ENCODE peak calls at places on chromosomes 11 and 22, in five cellular contexts. U is lower leg skin, Q is HL-60, A is A549, B is choroid plexus epithelial cell. N is an unnamed sample.

GRCh38 chr11:2572491-2573239 is 127.1 kb downstream of the KCNQ1OT1 start:
- DNase-seq in B (no peak), Q (no peak), A (no peak), U (no peak), N (no peak)

GRCh38 chr11:12243511-12243910 is 133.1 kb downstream of the MICAL2 start:
- DNase-seq in A (no peak), Q (no peak), B (no peak), U (no peak), N (no peak)

GRCh38 chr11:133955091-133955846 is 1.5 kb downstream of the IGSF9B start:
- DNase-seq in Q (no peak), U (no peak), B (no peak), A (no peak), N (no peak)

GRCh38 chr22:48091656-48092223 is 1329.3 kb downstream of the TBC1D22A start:
- DNase-seq in U (no peak), Q (no peak), A (no peak), B (no peak), N (no peak)

GRCh38 chr22:33513388-33514336 is 406.6 kb downstream of the LARGE1 start:
- DNase-seq in U (no peak), Q (no peak), A (no peak), B (peak; percentile 43), N (peak; percentile 51)

GRCh38 chr22:47625013-47625385 is 862.5 kb downstream of the TBC1D22A start:
- DNase-seq in B (no peak), Q (no peak), U (no peak), A (no peak), N (no peak)

GRCh38 chr22:29855611-29856181 is 17.6 kb upstream of the ASCC2 start:
- DNase-seq in A (no peak), B (no peak), Q (no peak), U (no peak), N (no peak)

GRCh38 chr11:79471071-79471470 is 30.2 kb upstream of the TENM4 start:
- DNase-seq in A (no peak), Q (no peak), U (no peak), B (no peak), N (no peak)

GRCh38 chr22:24937114-24937513 is 9.4 kb downstream of the LHFPL7 start:
- DNase-seq in U (no peak), Q (no peak), B (peak; percentile 62), A (no peak), N (peak; percentile 11)

GRCh38 chr11:59698506-59698905 is 15.1 kb downstream of the OR10V1 start:
- DNase-seq in B (peak; percentile 17), U (no peak), Q (no peak), A (no peak), N (no peak)

GRCh38 chr22:48919187-48919590 is 908.5 kb downstream of the BRD1 start:
- DNase-seq in U (no peak), A (no peak), Q (no peak), B (no peak), N (no peak)

GRCh38 chr11:65696802-65697552 is 15.1 kb upstream of the KAT5 start:
- DNase-seq in Q (no peak), B (no peak), U (no peak), A (no peak), N (no peak)

GRCh38 chr11:78192223-78192719 is 3.6 kb downstream of the USP35 start:
- DNase-seq in B (no peak), U (no peak), Q (no peak), A (no peak), N (no peak)

GRCh38 chr22:49946612-49947295 is 13.8 kb upstream of the PIM3 start:
- DNase-seq in A (no peak), U (no peak), Q (no peak), B (no peak), N (no peak)

GRCh38 chr11:132048040-132048439 is 677.6 kb downstream of the NTM start:
- DNase-seq in Q (no peak), B (no peak), A (no peak), U (no peak), N (no peak)

GRCh38 chr11:7143908-7144307 is 55.1 kb downstream of the RBMXL2 start:
- DNase-seq in U (no peak), A (no peak), Q (no peak), B (peak; percentile 49), N (peak; percentile 22)

GRCh38 chr11:33742249-33742851 is 6.1 kb upstream of the CD59 start:
- DNase-seq in B (peak; percentile 66), Q (no peak), A (no peak), U (no peak), N (peak; percentile 55)

GRCh38 chr11:118740892-118741291 is 50.1 kb downstream of the DDX6 start:
- DNase-seq in B (no peak), U (no peak), A (no peak), Q (no peak), N (no peak)

GRCh38 chr11:12731841-12732336 is 57.7 kb downstream of the TEAD1 start:
- DNase-seq in B (no peak), U (no peak), A (no peak), Q (no peak), N (peak; percentile 55)

GRCh38 chr11:36469063-36469462 is 41.0 kb downstream of the TRAF6 start:
- DNase-seq in A (no peak), U (no peak), Q (no peak), B (peak; percentile 57), N (peak; percentile 14)

GRCh38 chr11:24496728-24497396 is at the start of gene LUZP2:
- DNase-seq in B (peak; percentile 37), A (no peak), U (no peak), Q (no peak), N (no peak)

GRCh38 chr22:39661842-39662676 is 91.5 kb downstream of the CACNA1I start:
- DNase-seq in Q (no peak), B (no peak), A (no peak), U (peak; percentile 21), N (no peak)

GRCh38 chr11:123438191-123438627 is 8.1 kb downstream of the GRAMD1B start:
- DNase-seq in U (no peak), B (no peak), Q (no peak), A (no peak), N (no peak)

GRCh38 chr11:75261474-75261847 is 20.9 kb downstream of the TPBGL start:
- DNase-seq in B (no peak), U (no peak), A (no peak), Q (peak; percentile 28), N (no peak)

GRCh38 chr11:1763336-1763795 is 361 bp downstream of the CTSD start:
- DNase-seq in A (no peak), Q (no peak), U (no peak), B (no peak), N (no peak)

GRCh38 chr11:7196396-7197146 is 55.1 kb upstream of the SYT9 start:
- DNase-seq in A (no peak), U (no peak), B (no peak), Q (no peak), N (no peak)

GRCh38 chr11:71397328-71397860 is 50.8 kb downstream of the DHCR7 start:
- DNase-seq in B (no peak), U (no peak), A (no peak), Q (no peak), N (no peak)

GRCh38 chr11:119091966-119092879 is 7.5 kb downstream of the HMBS start:
- DNase-seq in U (no peak), Q (no peak), A (no peak), B (no peak), N (no peak)

GRCh38 chr11:86174101-86175046 is 70.2 kb upstream of the EED start:
- DNase-seq in A (no peak), B (peak; percentile 96), U (peak; percentile 61), Q (no peak), N (peak; percentile 100)

GRCh38 chr11:2388431-2389024 is 11.4 kb downstream of the CD81 start:
- DNase-seq in B (no peak), A (no peak), Q (no peak), U (no peak), N (no peak)

DNA sequence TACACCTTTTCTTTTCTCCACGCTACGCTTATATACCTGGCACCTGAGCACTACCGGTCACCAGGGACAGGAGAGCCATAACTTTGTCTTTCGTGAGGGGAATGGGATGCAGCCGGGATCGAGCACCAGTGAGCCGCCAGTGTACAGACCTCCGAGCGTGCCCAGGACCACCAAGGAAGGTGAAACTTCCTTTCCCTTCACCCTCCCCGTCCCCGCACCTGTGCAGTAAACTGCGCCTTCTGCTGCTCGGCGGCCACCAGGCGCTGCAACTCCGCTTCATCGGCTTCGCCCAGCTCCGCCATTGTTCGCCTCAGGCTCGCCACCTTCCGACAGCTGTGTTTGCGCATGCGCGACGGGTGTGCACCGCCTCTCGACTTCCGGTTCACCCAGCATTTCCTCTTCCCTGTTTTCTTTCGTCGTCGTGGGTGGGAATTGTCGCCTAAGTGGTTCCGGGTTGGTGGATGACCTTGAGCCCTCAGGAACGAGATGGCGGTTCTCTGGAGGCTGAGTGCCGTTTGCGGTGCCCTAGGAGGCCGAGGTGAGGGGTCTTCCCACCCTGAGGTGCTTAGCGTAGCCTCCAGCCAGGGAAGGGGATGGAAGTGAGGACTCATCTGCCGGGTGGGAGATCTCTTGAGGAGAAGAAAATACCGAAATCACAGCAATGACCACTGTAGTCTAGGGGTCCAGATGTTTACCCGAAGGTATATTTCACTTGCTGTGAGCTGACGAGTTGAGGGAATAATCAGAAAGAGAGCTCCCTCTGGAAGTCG is at the start of the genes SDHD and TIMM8B:
- DNase-seq in B (peak; percentile 98), U (peak; percentile 96), Q (peak; percentile 91), A (peak; percentile 89), N (peak; percentile 97)
- TF ChIP-seq CTCF in B (peak; percentile 63), U (peak; percentile 46), Q (no peak), A (no peak), N (peak; percentile 24)

GRCh38 chr11:82004537-82005213 is 729.0 kb downstream of the FAM181B start:
- DNase-seq in Q (no peak), U (no peak), B (peak; percentile 61), A (no peak), N (peak; percentile 4)

GRCh38 chr11:82003671-82004148 is 730.0 kb downstream of the FAM181B start:
- DNase-seq in U (no peak), B (peak; percentile 90), A (no peak), Q (no peak), N (peak; percentile 79)

GRCh38 chr11:82007536-82007935 is 726.1 kb downstream of the FAM181B start:
- DNase-seq in U (no peak), B (peak; percentile 60), A (no peak), Q (no peak), N (no peak)

GRCh38 chr11:82012276-82012675 is 721.4 kb downstream of the FAM181B start:
- DNase-seq in U (no peak), Q (no peak), A (no peak), B (no peak), N (no peak)

GRCh38 chr11:82009133-82009532 is 724.5 kb downstream of the FAM181B start:
- DNase-seq in B (no peak), A (no peak), Q (no peak), U (no peak), N (no peak)
- H3K4me3 ChIP-seq in B (no peak overlapping the region), A (no peak overlapping the region), Q (no peak overlapping the region), U (no peak overlapping the region), N (no peak overlapping the region)

GRCh38 chr11:82315093-82315492 is 418.6 kb downstream of the FAM181B start:
- DNase-seq in B (no peak), U (no peak), A (no peak), Q (no peak), N (peak; percentile 19)
- TF ChIP-seq CTCF in B (peak; percentile 4), U (no peak), A (no peak), Q (peak; percentile 17), N (peak; percentile 36)

GRCh38 chr11:62505784-62506145 is 40.8 kb downstream of the AHNAK start:
- DNase-seq in B (no peak), A (no peak), U (no peak), Q (no peak), N (no peak)
- H3K4me3 ChIP-seq in B (peak overlapping the region; percentile 44), A (no peak overlapping the region), U (no peak overlapping the region), Q (no peak overlapping the region), N (peak overlapping the region; percentile 9)

GRCh38 chr11:48170176-48170839 is 46.3 kb upstream of the OR4B1 start:
- DNase-seq in A (no peak), U (no peak), Q (no peak), B (peak; percentile 59), N (peak; percentile 62)
- TF ChIP-seq CTCF in A (no peak), U (no peak), Q (no peak), B (no peak), N (no peak)

GRCh38 chr11:128906185-128907065 is 15.3 kb downstream of the KCNJ5 start:
- DNase-seq in A (no peak), U (no peak), B (no peak), Q (no peak), N (no peak)
- H3K4me3 ChIP-seq in A (peak overlapping the region; percentile 64), U (no peak overlapping the region), B (no peak overlapping the region), Q (no peak overlapping the region), N (no peak overlapping the region)

N was measured in fibroblast of mammary gland.